ENCODE peak calls at places on chromosomes 5 and 9, in seven cellular contexts. C is cardiac muscle cell, J is GM23338, E is neural progenitor cell, I is heart right ventricle, A is Peyer's patch, B is substantia nigra. K is an unnamed sample.

GRCh38 chr9:3385871-3386270 is 139.9 kb downstream of the RFX3 start:
- DNase-seq in C (no peak), J (no peak), E (no peak), I (no peak), A (no peak), B (no peak), K (no peak)

GRCh38 chr9:94967481-94967880 is 241.0 kb downstream of the AOPEP start:
- DNase-seq in C (no peak), J (no peak), E (no peak), I (no peak), A (no peak), B (no peak), K (no peak)

GRCh38 chr5:178866946-178867345 is 7.2 kb downstream of the ZNF354B start:
- DNase-seq in C (no peak), J (no peak), E (no peak), I (no peak), A (no peak), B (no peak), K (no peak)

GRCh38 chr9:73152953-73153352 is 1.3 kb downstream of the ANXA1 start:
- DNase-seq in C (no peak), J (no peak), E (no peak), I (no peak), A (no peak), B (no peak), K (no peak)

GRCh38 chr5:147098233-147098790 is 136.5 kb upstream of the STK32A start:
- DNase-seq in C (peak; percentile 52), J (peak; percentile 91), E (peak; percentile 81), I (peak; percentile 41), A (no peak), B (no peak), K (no peak)

GRCh38 chr9:99966720-99967119 is 60.3 kb downstream of the STX17 start:
- DNase-seq in C (peak; percentile 71), J (peak; percentile 76), E (peak; percentile 51), I (no peak), A (no peak), B (no peak), K (no peak)

GRCh38 chr5:3411363-3411762 is 184.3 kb upstream of the IRX1 start:
- DNase-seq in C (no peak), J (no peak), E (no peak), I (no peak), A (no peak), B (no peak), K (no peak)

GRCh38 chr9:29556317-29556716 is 1983.0 kb upstream of the C9orf72 start:
- DNase-seq in C (no peak), J (no peak), E (no peak), I (no peak), A (no peak), B (no peak), K (no peak)

GRCh38 chr9:95992536-95992935 is 117.0 kb downstream of the ERCC6L2 start:
- DNase-seq in C (no peak), J (no peak), E (no peak), I (no peak), A (no peak), B (no peak), K (no peak)

GRCh38 chr9:124217839-124218437 is 39.8 kb upstream of the NEK6 start:
- DNase-seq in C (no peak), J (no peak), E (no peak), I (no peak), A (peak; percentile 68), B (no peak), K (peak; percentile 82)

GRCh38 chr5:116097301-116097700 is 12.5 kb downstream of the COMMD10 start:
- DNase-seq in C (no peak), J (no peak), E (no peak), I (no peak), A (no peak), B (no peak), K (no peak)

GRCh38 chr9:129093602-129094386 is 12.9 kb downstream of the DOLPP1 start:
- DNase-seq in C (no peak), J (no peak), E (no peak), I (no peak), A (no peak), B (no peak), K (no peak)

GRCh38 chr5:66174338-66174737 is 30.2 kb downstream of the SREK1 start:
- DNase-seq in C (peak; percentile 23), J (peak; percentile 28), E (no peak), I (no peak), A (no peak), B (no peak), K (no peak)

GRCh38 chr9:136554870-136555269 is 9.0 kb upstream of the NOTCH1 start:
- DNase-seq in C (no peak), J (no peak), E (no peak), I (no peak), A (no peak), B (no peak), K (no peak)

GRCh38 chr5:173501271-173501670 is 115.2 kb downstream of the BOD1 start:
- DNase-seq in C (no peak), J (no peak), E (no peak), I (no peak), A (no peak), B (no peak), K (no peak)

GRCh38 chr5:153676821-153677220 is 186.4 kb downstream of the GRIA1 start:
- DNase-seq in C (no peak), J (no peak), E (no peak), I (no peak), A (no peak), B (no peak), K (no peak)

GRCh38 chr9:880725-881124 is 39.2 kb downstream of the DMRT1 start:
- DNase-seq in C (no peak), J (no peak), E (no peak), I (no peak), A (no peak), B (no peak), K (no peak)

GRCh38 chr5:94746731-94747124 is 128.3 kb downstream of the SLF1 start:
- DNase-seq in C (peak; percentile 32), J (no peak), E (no peak), I (no peak), A (peak; percentile 26), B (no peak), K (no peak)

GRCh38 chr9:137582286-137582860 is 3.6 kb upstream of the DPH7 start:
- DNase-seq in C (peak; percentile 30), J (peak; percentile 78), E (peak; percentile 57), I (no peak), A (no peak), B (no peak), K (no peak)

GRCh38 chr5:59722875-59723274 is 170.7 kb downstream of the PDE4D start:
- DNase-seq in C (no peak), J (no peak), E (no peak), I (no peak), A (no peak), B (no peak), K (no peak)

GRCh38 chr9:120384925-120385272 is 195.1 kb downstream of the CDK5RAP2 start:
- DNase-seq in C (no peak), J (no peak), E (no peak), I (no peak), A (no peak), B (no peak), K (no peak)

DNA sequence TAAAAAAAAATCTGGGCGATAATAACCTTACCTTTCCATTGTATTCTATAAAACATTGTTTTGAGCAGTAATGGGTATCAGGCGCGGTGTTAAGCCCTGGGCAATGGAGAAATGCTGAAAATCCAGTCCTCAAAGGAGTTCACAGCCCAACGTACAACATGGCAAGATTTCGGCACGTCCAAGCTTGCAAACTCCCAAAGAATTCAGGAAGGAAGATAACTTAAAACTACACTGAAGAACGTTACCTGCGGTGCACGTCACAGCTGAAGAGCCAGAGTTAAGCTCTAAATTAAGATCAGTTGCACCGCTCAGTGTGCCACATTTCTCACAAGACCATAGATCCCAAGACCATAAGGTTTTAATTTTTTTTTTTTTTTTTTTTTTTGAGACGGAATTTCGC is 942 bp downstream of the ALDH7A1 start:
- DNase-seq in C (peak; percentile 15), J (peak; percentile 23), E (peak; percentile 29), I (no peak), A (no peak), B (no peak), K (no peak)
- H3K27ac ChIP-seq in C (no peak overlapping the region), J (peak overlapping the region; percentile 99), E (no peak overlapping the region), I (no peak overlapping the region), A (no peak overlapping the region), B (no peak overlapping the region), K (peak overlapping the region; percentile 70)

GRCh38 chr9:121850366-121850765 is 198.9 kb downstream of the DAB2IP start:
- DNase-seq in C (no peak), J (no peak), E (no peak), I (no peak), A (no peak), B (no peak), K (no peak)

GRCh38 chr9:121853617-121854395 is 202.4 kb downstream of the DAB2IP start:
- DNase-seq in C (no peak), J (no peak), E (no peak), I (no peak), A (no peak), B (no peak), K (no peak)

GRCh38 chr9:121851641-121852091 is 200.2 kb downstream of the DAB2IP start:
- DNase-seq in C (no peak), J (no peak), E (no peak), I (no peak), A (no peak), B (no peak), K (no peak)

GRCh38 chr9:121852646-121853616 is 201.5 kb downstream of the DAB2IP start:
- DNase-seq in C (no peak), J (no peak), E (no peak), I (peak; percentile 58), A (no peak), B (no peak), K (no peak)

GRCh38 chr9:121852241-121852640 is 200.8 kb downstream of the DAB2IP start:
- DNase-seq in C (no peak), J (no peak), E (no peak), I (no peak), A (no peak), B (no peak), K (no peak)
- H3K27ac ChIP-seq in C (no peak overlapping the region), J (no peak overlapping the region), E (no peak overlapping the region), I (no peak overlapping the region), A (no peak overlapping the region), B (peak overlapping the region; percentile 58), K (no peak overlapping the region)

DNA sequence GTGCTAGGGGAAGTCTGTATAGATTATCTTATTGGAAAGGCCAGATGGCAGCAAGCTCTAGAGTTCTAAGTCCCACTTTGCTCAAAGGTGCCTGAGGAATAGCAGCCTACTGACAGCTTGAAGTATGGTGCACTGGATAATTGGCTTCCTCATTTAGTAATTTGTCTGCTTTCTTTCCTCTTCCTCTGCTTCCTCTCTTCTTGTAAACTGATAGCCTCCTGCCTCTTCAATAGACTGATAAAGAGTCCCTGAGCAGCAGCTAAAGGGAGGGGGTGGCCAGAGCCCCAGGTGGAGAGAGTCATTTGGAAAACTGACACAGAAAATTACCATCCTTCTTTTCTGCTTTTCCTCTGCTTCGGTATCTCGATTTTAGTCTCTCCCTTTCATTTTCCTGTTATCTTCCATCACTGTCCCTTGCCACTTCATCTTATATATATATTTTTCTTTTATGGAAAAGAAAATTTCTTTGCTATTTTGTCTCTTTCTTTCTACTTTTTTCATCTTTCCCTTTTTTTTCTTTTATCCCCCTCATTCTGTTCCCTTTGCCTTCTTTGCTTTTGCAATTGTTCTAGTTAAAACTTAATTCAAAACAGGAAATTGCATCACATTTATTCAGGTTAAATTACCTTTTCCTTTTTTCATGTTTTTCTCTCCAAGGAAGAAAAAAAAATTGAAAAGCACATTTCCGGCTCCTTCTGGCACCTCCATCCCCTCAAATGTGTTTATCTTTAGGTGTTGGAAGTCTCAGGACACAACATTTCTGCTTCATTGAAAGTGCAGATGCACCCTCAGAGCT is 177.1 kb downstream of the FGF1 start:
- DNase-seq in C (peak; percentile 76), J (peak; percentile 22), E (no peak), I (no peak), A (no peak), B (no peak), K (no peak)
- H3K27ac ChIP-seq in C (no peak overlapping the region), J (no peak overlapping the region), E (no peak overlapping the region), I (no peak overlapping the region), A (no peak overlapping the region), B (no peak overlapping the region), K (no peak overlapping the region)

GRCh38 chr5:100777680-100778281 is 125.3 kb downstream of the ST8SIA4 start:
- DNase-seq in C (no peak), J (no peak), E (no peak), I (peak; percentile 46), A (peak; percentile 43), B (no peak), K (no peak)
- H3K27ac ChIP-seq in C (no peak overlapping the region), J (no peak overlapping the region), E (no peak overlapping the region), I (peak overlapping the region; percentile 93), A (no peak overlapping the region), B (no peak overlapping the region), K (peak overlapping the region; percentile 66)